ENCODE peak calls at places on chromosomes 11 and 22, in nine cellular contexts. J is heart left ventricle; L is CD4-positive, CD25-positive, alpha-beta regulatory T cell; K is IMR-90; E is esophagus muscularis mucosa; G is psoas muscle; R is CD4-positive, alpha-beta memory T cell; O is CD8-positive, alpha-beta memory T cell; C is body of pancreas. W is an unnamed sample. For H3K9me3, the result is how much of the 10 kb centered on the place peaks cover.

GRCh38 chr11:47394322-47395224 is 13.8 kb upstream of the SLC39A13 start:
- DNase-seq in K (peak), O (peak), G (peak), E (no peak), L (peak), C (peak), J (peak), R (peak), W (peak)

GRCh38 chr11:58574851-58575250 is 805 bp downstream of the LPXN start:
- DNase-seq in E (no peak), G (no peak), O (no peak), J (no peak), R (no peak), K (peak), L (no peak), C (no peak), W (no peak)

GRCh38 chr11:122363306-122363705 is 247.3 kb upstream of the BLID start:
- DNase-seq in K (no peak), R (no peak), G (no peak), O (no peak), J (no peak), C (no peak), L (no peak), E (no peak), W (no peak)

GRCh38 chr22:33606495-33606894 is 313.8 kb downstream of the LARGE1 start:
- DNase-seq in R (no peak), K (no peak), L (no peak), O (no peak), J (no peak), E (no peak), G (no peak), C (no peak), W (no peak)

GRCh38 chr22:32534252-32535215 is 59.9 kb downstream of the FBXO7 start:
- DNase-seq in E (no peak), J (peak), C (peak), K (no peak), G (no peak), O (no peak), L (no peak), R (no peak), W (peak)

GRCh38 chr22:36373258-36373579 is 14.5 kb downstream of the MYH9 start:
- DNase-seq in J (peak), K (peak), G (peak), L (no peak), R (no peak), O (no peak), C (peak), E (no peak), W (no peak)

GRCh38 chr11:64687204-64687603 is 35.8 kb downstream of the NRXN2 start:
- DNase-seq in K (no peak), J (no peak), E (no peak), O (no peak), G (peak), L (no peak), R (no peak), C (peak), W (no peak)

GRCh38 chr11:113690619-113691569 is 15.2 kb downstream of the TMPRSS5 start:
- DNase-seq in R (no peak), O (no peak), J (peak), G (peak), C (peak), K (peak), L (no peak), E (no peak), W (peak)

GRCh38 chr11:34150494-34151151 is 45.2 kb downstream of the NAT10 start:
- DNase-seq in L (no peak), R (no peak), G (no peak), C (no peak), E (no peak), J (no peak), O (no peak), K (no peak), W (no peak)

GRCh38 chr11:44241851-44242250 is 68.1 kb downstream of the ALX4 start:
- DNase-seq in O (no peak), K (no peak), J (peak), L (no peak), G (peak), R (no peak), E (no peak), C (no peak), W (no peak)

GRCh38 chr11:75014129-75014528 is 25.4 kb downstream of the NEU3 start:
- DNase-seq in C (no peak), L (no peak), J (peak), E (no peak), R (no peak), O (no peak), K (peak), G (no peak), W (no peak)

GRCh38 chr11:76910620-76911414 is 50.1 kb downstream of the ACER3 start:
- DNase-seq in O (no peak), L (peak), R (no peak), G (peak), K (no peak), E (no peak), J (peak), C (peak), W (no peak)

GRCh38 chr11:110710520-110711381 is 1.5 kb downstream of the ARHGAP20 start:
- DNase-seq in O (no peak), K (peak), G (peak), C (peak), E (no peak), L (no peak), R (no peak), J (peak), W (peak)

GRCh38 chr11:128888034-128888985 is 2.8 kb upstream of the KCNJ5 start:
- DNase-seq in J (no peak), E (no peak), C (peak), G (no peak), K (no peak), L (no peak), O (no peak), R (no peak), W (no peak)

DNA sequence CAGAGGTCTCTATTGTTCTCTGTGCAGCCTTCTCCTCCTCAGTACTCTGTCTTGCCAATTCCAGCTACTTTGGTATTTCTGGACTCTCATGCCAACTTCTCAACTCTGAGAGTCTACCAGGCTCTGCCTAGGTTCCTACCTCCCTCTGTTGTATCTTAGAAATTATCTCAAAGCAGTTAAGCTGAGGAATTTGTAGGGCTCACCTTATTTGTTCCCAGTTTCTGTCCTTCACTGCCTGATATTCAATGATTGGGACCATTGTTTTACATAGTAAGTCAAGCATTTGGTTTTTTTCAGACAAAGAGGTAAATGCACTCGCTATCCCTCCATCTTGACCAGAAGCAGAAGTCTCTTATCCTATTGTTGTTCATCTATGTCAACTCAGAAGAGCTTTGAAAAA is 205.0 kb upstream of the PGR start:
- DNase-seq in O (no peak), C (no peak), L (no peak), R (no peak), E (no peak), J (no peak), G (no peak), K (no peak), W (no peak)
- H3K9me3 ChIP-seq in O (under half), C (under half), L (under half), R (under half), E (under half), J (under half), G (under half), K (under half), W (under half)

GRCh38 chr11:63504054-63504453 is 1.8 kb upstream of the LGALS12 start:
- DNase-seq in K (no peak), E (no peak), G (no peak), J (no peak), R (no peak), C (no peak), L (no peak), O (no peak), W (no peak)

GRCh38 chr11:63501236-63501635 is 4.6 kb upstream of the LGALS12 start:
- DNase-seq in R (no peak), O (no peak), L (no peak), E (no peak), C (no peak), K (no peak), J (no peak), G (no peak), W (no peak)

GRCh38 chr11:63502252-63502820 is 3.5 kb upstream of the LGALS12 start:
- DNase-seq in K (no peak), J (no peak), O (no peak), R (no peak), C (no peak), L (no peak), E (no peak), G (no peak), W (no peak)

GRCh38 chr11:63504933-63505586 is 824 bp upstream of the LGALS12 start:
- DNase-seq in K (no peak), G (no peak), R (no peak), C (peak), O (no peak), E (no peak), J (peak), L (no peak), W (peak)

GRCh38 chr11:63503492-63503891 is 2.4 kb upstream of the LGALS12 start:
- DNase-seq in G (no peak), C (peak), O (no peak), J (peak), E (no peak), R (no peak), K (no peak), L (no peak), W (no peak)
- H3K9me3 ChIP-seq in G (under half), C (under half), O (under half), J (under half), E (under half), R (under half), K (under half), L (under half), W (under half)

DNA sequence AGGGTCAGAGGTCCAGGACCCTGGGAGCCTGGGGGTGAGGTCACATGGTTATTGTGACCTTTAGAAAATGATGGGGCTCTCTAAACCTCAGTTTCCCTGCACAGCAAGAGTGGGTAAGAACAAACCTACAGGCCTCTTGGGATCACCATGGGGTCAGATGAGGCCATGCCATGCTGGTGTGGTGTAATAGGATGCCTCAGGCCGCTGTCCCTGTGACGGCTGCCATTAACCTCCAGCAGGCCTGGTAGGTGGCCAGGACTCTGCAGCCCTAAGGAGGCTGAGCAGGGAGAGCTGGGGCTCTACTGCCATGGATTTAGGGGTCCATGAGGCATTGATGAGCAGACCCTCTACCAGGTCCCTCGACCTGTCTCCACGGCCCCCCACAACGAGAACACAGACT is 265.5 kb downstream of the CTTN start:
- DNase-seq in K (no peak), G (no peak), R (no peak), C (no peak), O (no peak), J (no peak), E (no peak), L (no peak), W (no peak)
- H3K9me3 ChIP-seq in K (under half), G (under half), R (under half), C (under half), O (under half), J (under half), E (under half), L (under half), W (under half)

DNA sequence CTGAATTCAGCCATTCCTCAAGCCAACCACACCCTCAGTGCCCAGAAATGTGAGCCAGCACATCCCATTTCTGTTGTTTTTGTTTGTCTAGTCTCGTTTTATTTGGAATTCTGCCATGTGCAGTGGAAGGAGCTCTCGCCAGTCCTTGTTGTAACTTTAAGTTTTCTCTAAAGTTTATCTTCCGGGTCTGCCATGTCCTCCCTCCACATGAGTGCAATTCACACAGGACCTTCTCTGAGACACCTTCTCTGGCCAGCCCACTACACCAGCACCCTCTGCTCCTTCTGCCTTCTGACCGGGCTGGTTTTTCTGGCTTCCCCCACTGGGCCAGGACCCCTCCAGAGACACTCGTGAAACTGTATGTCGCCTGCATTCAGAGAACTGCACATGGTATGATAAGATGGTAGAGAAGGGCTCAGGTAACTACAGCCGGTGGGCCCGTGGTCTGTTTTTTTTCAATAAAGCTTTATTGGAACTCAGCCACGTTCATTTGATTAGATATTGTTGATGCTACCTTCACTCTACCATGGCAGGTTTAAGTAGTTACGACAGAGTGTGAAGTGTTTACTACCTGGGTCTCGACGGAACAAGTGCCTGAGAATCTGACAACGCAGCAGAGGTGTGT is 513.9 kb downstream of the TBC1D22A start:
- DNase-seq in L (no peak), C (no peak), O (no peak), E (no peak), K (no peak), R (no peak), G (no peak), J (no peak), W (no peak)
- H3K9me3 ChIP-seq in L (under half), C (under half), O (under half), E (under half), K (under half), R (under half), G (under half), J (under half), W (under half)

DNA sequence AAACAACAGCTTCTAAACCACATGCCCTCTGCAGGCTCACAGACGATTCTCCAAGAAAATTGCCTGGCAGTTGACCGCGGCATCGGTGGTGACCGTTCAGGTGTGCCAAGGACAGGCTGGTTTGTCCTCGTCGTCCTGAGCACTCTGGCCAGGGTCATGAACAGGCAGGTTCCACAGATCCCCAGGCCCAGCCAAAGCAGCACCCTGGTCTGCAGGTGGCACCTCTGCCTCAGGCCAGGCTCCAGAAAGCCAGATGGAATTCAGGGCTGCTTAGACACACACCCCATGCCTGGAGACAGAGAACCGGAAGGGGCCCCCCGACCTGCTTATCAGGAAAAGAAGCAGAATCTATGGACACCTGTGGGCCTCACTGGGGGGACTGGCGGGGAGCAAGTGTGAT is 338.7 kb downstream of the BRD1 start:
- DNase-seq in J (no peak), C (no peak), L (no peak), R (no peak), O (no peak), G (no peak), E (no peak), K (no peak), W (no peak)
- H3K9me3 ChIP-seq in J (under half), C (under half), L (under half), R (under half), O (under half), G (under half), E (under half), K (under half), W (under half)